ENCODE peak calls at places on chromosomes 6 and 20, in six cellular contexts. Q, R, V, Z, U and K are unnamed samples.

GRCh38 chr20:32429343-32429742 is 71.2 kb downstream of the ASXL1 start:
- DNase-seq in Q (no peak), R (no peak), V (no peak), Z (no peak), U (no peak), K (no peak)

GRCh38 chr6:43833996-43834390 is 64.0 kb downstream of the VEGFA start:
- DNase-seq in Q (no peak), R (no peak), V (no peak), Z (no peak), U (no peak), K (no peak)

GRCh38 chr6:113169484-113169883 is 687.7 kb upstream of the MARCKS start:
- DNase-seq in Q (no peak), R (no peak), V (no peak), Z (no peak), U (no peak), K (no peak)

GRCh38 chr6:97677626-97678025 is 394.6 kb upstream of the MMS22L start:
- DNase-seq in Q (no peak), R (no peak), V (no peak), Z (no peak), U (no peak), K (no peak)

GRCh38 chr20:46200582-46201570 is 82.8 kb downstream of the CD40 start:
- DNase-seq in Q (no peak), R (no peak), V (peak; percentile 57), Z (no peak), U (no peak), K (no peak)

GRCh38 chr6:166244353-166245045 is 63.7 kb downstream of the PRR18 start:
- DNase-seq in Q (no peak), R (no peak), V (no peak), Z (no peak), U (no peak), K (no peak)

GRCh38 chr6:41159415-41160082 is 3.4 kb downstream of the TREM2 start:
- DNase-seq in Q (no peak), R (no peak), V (no peak), Z (no peak), U (no peak), K (no peak)

GRCh38 chr6:16405349-16405865 is 167.0 kb downstream of the GMPR start:
- DNase-seq in Q (no peak), R (no peak), V (no peak), Z (no peak), U (no peak), K (no peak)

GRCh38 chr6:41700577-41701347 is 34.6 kb downstream of the TFEB start:
- DNase-seq in Q (no peak), R (no peak), V (peak; percentile 57), Z (no peak), U (no peak), K (no peak)

GRCh38 chr6:100657678-100658330 is 193.1 kb upstream of the SIM1 start:
- DNase-seq in Q (no peak), R (peak; percentile 45), V (no peak), Z (no peak), U (no peak), K (no peak)

GRCh38 chr6:44431118-44431725 is 43.7 kb downstream of the CDC5L start:
- DNase-seq in Q (no peak), R (peak; percentile 33), V (peak; percentile 74), Z (peak; percentile 28), U (peak; percentile 70), K (peak; percentile 33)

GRCh38 chr6:3634417-3634816 is 117.1 kb downstream of the PXDC1 start:
- DNase-seq in Q (no peak), R (no peak), V (no peak), Z (no peak), U (no peak), K (no peak)

GRCh38 chr20:2455771-2456497 is 14.7 kb downstream of the SNRPB start:
- DNase-seq in Q (no peak), R (no peak), V (no peak), Z (no peak), U (peak; percentile 65), K (no peak)
- TF ChIP-seq CTCF in Q (no peak), R (no peak), V (no peak), Z (no peak), U (no peak), K (no peak)

GRCh38 chr6:105458061-105458460 is 55.2 kb upstream of the PREP start:
- DNase-seq in Q (no peak), R (no peak), V (no peak), Z (no peak), U (no peak), K (no peak)
- H3K4me1 ChIP-seq in Q (peaks cover 1% of the 10 kb centered on the region), R (no peaks in the 10 kb centered on the region), V (peaks cover 7% of the 10 kb centered on the region), Z (peaks cover 25% of the 10 kb centered on the region), U (no peaks in the 10 kb centered on the region), K (no peaks in the 10 kb centered on the region)

GRCh38 chr6:37974381-37974780 is 154.9 kb downstream of the ZFAND3 start:
- DNase-seq in Q (no peak), R (no peak), V (no peak), Z (no peak), U (no peak), K (no peak)
- TF ChIP-seq CTCF in Q (no peak), R (no peak), V (no peak), Z (no peak), U (no peak), K (no peak)

GRCh38 chr20:9490171-9490570 is 24.2 kb upstream of the LAMP5 start:
- DNase-seq in Q (no peak), R (no peak), V (no peak), Z (no peak), U (no peak), K (no peak)

GRCh38 chr20:9488063-9488462 is 26.3 kb upstream of the LAMP5 start:
- DNase-seq in Q (no peak), R (peak; percentile 13), V (no peak), Z (no peak), U (no peak), K (no peak)

GRCh38 chr20:9492067-9492466 is 22.3 kb upstream of the LAMP5 start:
- DNase-seq in Q (no peak), R (no peak), V (no peak), Z (no peak), U (no peak), K (no peak)

GRCh38 chr20:9493818-9494217 is 20.6 kb upstream of the LAMP5 start:
- DNase-seq in Q (no peak), R (no peak), V (no peak), Z (no peak), U (no peak), K (no peak)

DNA sequence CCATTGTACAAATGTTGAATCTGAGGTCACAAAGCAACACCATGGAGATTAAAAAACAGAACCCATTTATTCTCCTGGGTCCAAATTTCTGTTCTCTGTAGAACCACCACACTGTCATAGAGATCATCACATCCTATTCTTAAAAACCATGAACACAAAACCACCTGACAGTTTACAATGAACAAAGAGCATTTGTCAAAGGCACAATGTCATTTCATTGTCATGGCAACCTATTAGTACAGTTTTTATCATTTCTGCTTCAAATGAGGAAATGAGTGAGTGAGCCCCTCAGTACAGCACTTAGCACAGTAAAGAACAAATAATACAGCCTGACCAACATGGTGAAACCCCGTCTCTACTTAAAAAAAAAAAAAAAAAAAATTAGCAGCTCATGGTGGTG is 23.1 kb upstream of the LAMP5 start:
- DNase-seq in Q (no peak), R (no peak), V (no peak), Z (no peak), U (no peak), K (no peak)
- H3K4me1 ChIP-seq in Q (no peaks in the 10 kb centered on the region), R (peaks cover 16% of the 10 kb centered on the region), V (no peaks in the 10 kb centered on the region), Z (no peaks in the 10 kb centered on the region), U (no peaks in the 10 kb centered on the region), K (no peaks in the 10 kb centered on the region)

DNA sequence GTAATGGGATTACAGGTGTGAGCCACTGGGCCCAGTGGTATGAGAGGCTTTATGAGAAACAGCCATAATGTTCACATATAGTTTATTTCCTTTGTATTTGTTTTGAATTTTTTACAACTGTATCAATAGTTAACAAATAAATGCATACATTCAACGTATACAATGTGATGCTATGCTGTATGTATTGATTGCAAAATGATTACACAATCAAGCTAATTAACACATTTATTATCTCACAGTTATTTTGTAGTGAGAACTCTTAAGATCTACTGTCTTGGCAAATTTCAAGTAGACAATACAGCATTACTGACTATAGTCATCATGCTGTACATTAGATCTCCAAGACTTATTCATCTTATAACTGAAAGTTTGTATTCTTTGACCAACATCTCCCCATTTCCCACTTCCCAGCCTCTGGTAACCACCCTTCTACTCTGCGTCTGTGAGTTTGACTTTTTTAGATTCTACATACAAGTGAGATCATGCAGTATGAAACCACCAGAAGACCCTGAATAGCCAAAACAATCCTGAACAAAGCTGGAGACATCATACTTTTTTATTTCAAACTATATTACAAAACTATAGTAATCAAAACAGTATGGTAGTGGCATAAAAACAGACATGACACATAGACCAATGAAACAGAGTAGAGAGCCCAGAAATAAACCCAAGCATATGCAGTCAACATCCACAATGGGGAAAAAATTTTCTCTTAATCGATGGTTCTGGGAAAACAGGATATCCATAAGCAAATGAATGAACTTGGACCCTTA is 157.2 kb upstream of the RREB1 start:
- DNase-seq in Q (no peak), R (no peak), V (no peak), Z (no peak), U (no peak), K (no peak)
- TF ChIP-seq CTCF in Q (no peak), R (no peak), V (no peak), Z (no peak), U (no peak), K (no peak)

GRCh38 chr6:72776456-72776855 is 154.6 kb downstream of the KCNQ5 start:
- DNase-seq in Q (no peak), R (no peak), V (no peak), Z (no peak), U (no peak), K (no peak)
- H3K4me1 ChIP-seq in Q (no peaks in the 10 kb centered on the region), R (no peaks in the 10 kb centered on the region), V (no peaks in the 10 kb centered on the region), Z (no peaks in the 10 kb centered on the region), U (no peaks in the 10 kb centered on the region), K (no peaks in the 10 kb centered on the region)

GRCh38 chr20:25696384-25697131 is at the start of gene ZNF337:
- DNase-seq in Q (peak; percentile 98), R (peak; percentile 95), V (peak; percentile 95), Z (peak; percentile 97), U (peak; percentile 98), K (peak; percentile 96)
- TF ChIP-seq CTCF in Q (no peak), R (peak; percentile 14), V (peak; percentile 24), Z (no peak), U (no peak), K (no peak)

GRCh38 chr20:51452091-51452613 is 90.4 kb downstream of the NFATC2 start:
- DNase-seq in Q (no peak), R (no peak), V (no peak), Z (no peak), U (no peak), K (no peak)

GRCh38 chr20:51454250-51454865 is 88.2 kb downstream of the NFATC2 start:
- DNase-seq in Q (peak; percentile 33), R (no peak), V (no peak), Z (no peak), U (no peak), K (no peak)

GRCh38 chr20:51451484-51451883 is 91.0 kb downstream of the NFATC2 start:
- DNase-seq in Q (no peak), R (no peak), V (no peak), Z (no peak), U (no peak), K (no peak)

GRCh38 chr20:51450984-51451383 is 91.5 kb downstream of the NFATC2 start:
- DNase-seq in Q (no peak), R (no peak), V (no peak), Z (no peak), U (no peak), K (no peak)

DNA sequence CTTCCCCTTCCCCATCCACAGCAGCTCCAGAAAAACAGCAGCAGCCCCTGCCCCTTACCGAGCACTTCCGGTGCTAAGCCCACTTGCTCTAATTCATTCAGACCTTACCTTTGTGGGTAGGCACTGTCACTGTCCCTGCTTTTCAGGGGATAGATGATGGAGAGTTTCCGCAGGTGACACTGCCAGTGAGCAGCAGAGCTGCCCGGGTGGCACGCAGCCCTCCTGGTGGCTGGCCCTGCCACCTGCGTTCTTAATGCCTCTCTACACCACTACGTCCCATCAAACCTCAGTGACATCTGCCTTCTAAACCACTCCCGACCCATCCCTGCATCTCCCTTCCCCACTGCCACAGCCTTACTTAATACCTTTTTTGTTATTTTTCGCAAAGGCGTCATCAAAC is 89.8 kb downstream of the NFATC2 start:
- DNase-seq in Q (no peak), R (no peak), V (no peak), Z (no peak), U (no peak), K (no peak)
- H3K4me1 ChIP-seq in Q (peaks cover 17% of the 10 kb centered on the region), R (no peaks in the 10 kb centered on the region), V (no peaks in the 10 kb centered on the region), Z (peaks cover 33% of the 10 kb centered on the region), U (peaks cover 14% of the 10 kb centered on the region), K (peaks cover 9% of the 10 kb centered on the region)